ENCODE peak calls at places on chromosomes 7 and 10, in nine cellular contexts. B is activated T-helper 1 cell treated with anti-CD3 and anti-CD28 coated beads, Interleukin-12 subunit alpha, Interleukin-12 subunit beta, Interleukin-2, Interleukin-4 antibody, amounts not matched to agents 30 ng/mL and 10 ng/mL and 1 ng/mL, durations not matched to agents 14 hours and 24 hours and 36 hours; D is NCI-H345; I is mucosa of gallbladder; C is retina; T is activated CD4-positive, alpha-beta T cell treated with anti-CD3 and anti-CD28 coated beads, Interleukin-2, amount 50 U/mL, for 1 hour; P is CD8-positive, alpha-beta memory T cell; Z is GM12865; J is activated B cell treated with CpG ODN at 0.5 μM for 24 hours. S is an unnamed sample.

GRCh38 chr10:72720814-72721665 is 29.1 kb downstream of the MCU start:
- DNase-seq in P (no peak), Z (no peak), T (no peak), C (no peak), B (no peak), I (no peak), D (no peak), J (no peak), S (no peak)

GRCh38 chr10:19788902-19789301 is 27.3 kb upstream of the PLXDC2 start:
- DNase-seq in C (no peak), I (no peak), J (no peak), D (no peak), Z (no peak), P (no peak), T (no peak), B (no peak), S (no peak)

GRCh38 chr10:68336952-68337351 is 4.2 kb upstream of the PBLD start:
- DNase-seq in Z (no peak), P (no peak), T (no peak), C (no peak), I (no peak), B (no peak), D (no peak), J (no peak), S (no peak)

GRCh38 chr7:4831723-4832495 is 29.9 kb downstream of the PAPOLB start:
- DNase-seq in D (no peak), P (no peak), I (no peak), J (no peak), Z (no peak), T (no peak), B (no peak), C (no peak), S (no peak)

GRCh38 chr10:62584216-62584615 is 210.0 kb downstream of the ZNF365 start:
- DNase-seq in I (no peak), Z (peak), D (no peak), J (no peak), B (no peak), P (no peak), T (no peak), C (no peak), S (no peak)

GRCh38 chr10:69904533-69904932 is 102.8 kb downstream of the COL13A1 start:
- DNase-seq in C (peak), B (no peak), I (no peak), T (no peak), P (no peak), Z (no peak), D (no peak), J (no peak), S (no peak)

GRCh38 chr10:93065675-93066543 is 5.3 kb downstream of the CYP26C1 start:
- DNase-seq in P (no peak), B (no peak), D (no peak), J (no peak), C (peak), Z (no peak), T (no peak), I (peak), S (no peak)

GRCh38 chr7:157000741-157001653 is 9.5 kb downstream of the MNX1 start:
- DNase-seq in P (no peak), I (no peak), C (peak), Z (no peak), J (no peak), D (no peak), B (no peak), T (no peak), S (no peak)

GRCh38 chr10:132699411-132700167 is 86.4 kb downstream of the NKX6-2 start:
- DNase-seq in D (no peak), I (no peak), C (no peak), J (no peak), P (peak), B (no peak), T (no peak), Z (no peak), S (no peak)

GRCh38 chr10:26334932-26335573 is 103.1 kb upstream of the APBB1IP start:
- DNase-seq in Z (peak), D (peak), B (peak), I (peak), P (peak), T (peak), J (peak), C (peak), S (peak)

GRCh38 chr7:77983973-77984372 is 185.4 kb downstream of the PHTF2 start:
- DNase-seq in J (no peak), P (no peak), T (no peak), B (no peak), D (no peak), C (no peak), Z (no peak), I (no peak), S (no peak)

GRCh38 chr7:110891197-110891596 is 199.7 kb upstream of the LRRN3 start:
- DNase-seq in I (no peak), D (no peak), T (no peak), J (no peak), C (no peak), P (no peak), Z (no peak), B (no peak), S (no peak)

S was measured in GM19239.